ENCODE peak calls at places on chromosomes 1 and 21, in six cellular contexts. U, B, C, R, N and L are unnamed samples.

GRCh38 chr1:8603220-8603616 is 214.2 kb downstream of the RERE start:
- DNase-seq in B (peak; percentile 86), N (peak; percentile 20), R (no peak), U (no peak), C (no peak), L (peak; percentile 26)

GRCh38 chr1:7539772-7540175 is 231.3 kb upstream of the VAMP3 start:
- DNase-seq in C (peak; percentile 43), R (no peak), B (peak; percentile 63), N (peak; percentile 85), U (no peak), L (peak; percentile 64)

GRCh38 chr1:226738995-226739695 is at the start of gene ITPKB:
- DNase-seq in B (no peak), R (peak; percentile 69), N (peak; percentile 76), U (no peak), C (peak; percentile 71), L (no peak)

GRCh38 chr1:181397841-181398240 is 85.5 kb upstream of the CACNA1E start:
- DNase-seq in N (no peak), R (no peak), C (no peak), U (no peak), B (no peak), L (no peak)

GRCh38 chr1:178938959-178939317 is 68.1 kb upstream of the ANGPTL1 start:
- DNase-seq in U (no peak), N (no peak), C (peak; percentile 57), R (peak; percentile 68), B (no peak), L (no peak)

GRCh38 chr1:159823401-159823800 is 3.3 kb upstream of the SLAMF8 start:
- DNase-seq in C (peak; percentile 35), B (no peak), U (peak; percentile 43), R (no peak), N (no peak), L (peak; percentile 5)

GRCh38 chr1:197464039-197464438 is 196.0 kb downstream of the CRB1 start:
- DNase-seq in R (peak; percentile 70), N (peak; percentile 87), B (no peak), C (no peak), U (no peak), L (no peak)

GRCh38 chr1:174982971-174983689 is 16.6 kb upstream of the CACYBP start:
- DNase-seq in R (no peak), U (no peak), B (no peak), N (peak; percentile 75), C (no peak), L (no peak)

GRCh38 chr21:46185717-46186116 is 1.5 kb upstream of the SPATC1L start:
- DNase-seq in C (no peak), B (no peak), N (no peak), U (no peak), R (no peak), L (no peak)

GRCh38 chr1:103416681-103417318 is 108.7 kb upstream of the RNPC3 start:
- DNase-seq in U (no peak), R (peak; percentile 23), B (no peak), N (peak; percentile 11), C (no peak), L (no peak)

GRCh38 chr1:48725331-48725730 is 51.4 kb downstream of the BEND5 start:
- DNase-seq in C (no peak), R (no peak), U (no peak), B (no peak), N (no peak), L (no peak)

GRCh38 chr1:35085421-35085820 is 6.2 kb downstream of the ZMYM1 start:
- DNase-seq in C (no peak), R (no peak), N (peak; percentile 54), B (no peak), U (no peak), L (no peak)